ENCODE peak calls at places on chromosomes 3 and 15, in nine cellular contexts. V, T, M, R, H, Q, U, C and K are unnamed samples.

GRCh38 chr15:56950979-56951378 is 32.5 kb downstream of the TCF12 start:
- DNase-seq in V (peak; percentile 21), T (no peak), M (no peak), R (no peak), H (peak; percentile 56), Q (no peak), U (no peak), C (no peak), K (no peak)

GRCh38 chr3:117955196-117955595 is 1079.5 kb downstream of the IGSF11 start:
- DNase-seq in V (no peak), T (no peak), M (no peak), R (no peak), H (no peak), Q (no peak), U (no peak), C (no peak), K (no peak)

GRCh38 chr3:131903988-131904415 is 130.8 kb downstream of the CPNE4 start:
- DNase-seq in V (no peak), T (peak; percentile 71), M (no peak), R (no peak), H (no peak), Q (no peak), U (no peak), C (no peak), K (no peak)

GRCh38 chr3:113531826-113532697 is at the start of gene SIDT1:
- DNase-seq in V (peak; percentile 78), T (peak; percentile 48), M (peak; percentile 56), R (peak; percentile 54), H (peak; percentile 64), Q (no peak), U (peak; percentile 77), C (no peak), K (peak; percentile 58)

GRCh38 chr3:44130249-44130648 is 111.4 kb upstream of the TOPAZ1 start:
- DNase-seq in V (no peak), T (no peak), M (no peak), R (no peak), H (no peak), Q (no peak), U (peak; percentile 21), C (no peak), K (no peak)

GRCh38 chr3:171101982-171102610 is 75.6 kb upstream of the SLC2A2 start:
- DNase-seq in V (no peak), T (no peak), M (no peak), R (no peak), H (no peak), Q (no peak), U (no peak), C (no peak), K (no peak)

GRCh38 chr3:189457201-189457607 is 174.0 kb upstream of the TP63 start:
- DNase-seq in V (no peak), T (no peak), M (no peak), R (no peak), H (no peak), Q (no peak), U (no peak), C (no peak), K (no peak)

GRCh38 chr3:132561003-132561402 is 36.1 kb upstream of the ACKR4 start:
- DNase-seq in V (no peak), T (no peak), M (no peak), R (no peak), H (no peak), Q (no peak), U (no peak), C (no peak), K (no peak)

GRCh38 chr3:47250309-47251060 is 32.1 kb downstream of the KIF9 start:
- DNase-seq in V (peak; percentile 46), T (peak; percentile 41), M (no peak), R (peak; percentile 63), H (no peak), Q (peak; percentile 67), U (peak; percentile 15), C (no peak), K (no peak)

GRCh38 chr15:55823191-55823670 is 80.3 kb upstream of the PRTG start:
- DNase-seq in V (no peak), T (no peak), M (no peak), R (no peak), H (no peak), Q (no peak), U (no peak), C (no peak), K (no peak)

GRCh38 chr3:178079966-178080365 is 456.3 kb upstream of the KCNMB2 start:
- DNase-seq in V (no peak), T (no peak), M (no peak), R (no peak), H (no peak), Q (no peak), U (no peak), C (no peak), K (no peak)

GRCh38 chr3:171349392-171349791 is 110.8 kb downstream of the TNIK start:
- DNase-seq in V (no peak), T (no peak), M (no peak), R (no peak), H (no peak), Q (no peak), U (no peak), C (peak; percentile 2), K (no peak)

GRCh38 chr15:82126346-82126745 is 80.5 kb upstream of the MEX3B start:
- DNase-seq in V (no peak), T (no peak), M (no peak), R (no peak), H (no peak), Q (no peak), U (no peak), C (no peak), K (no peak)

GRCh38 chr3:182046365-182046764 is 334.6 kb downstream of the SOX2 start:
- DNase-seq in V (no peak), T (no peak), M (no peak), R (no peak), H (no peak), Q (no peak), U (no peak), C (no peak), K (no peak)

GRCh38 chr3:127535901-127536817 is 54.4 kb downstream of the TPRA1 start:
- DNase-seq in V (no peak), T (no peak), M (no peak), R (no peak), H (no peak), Q (no peak), U (no peak), C (no peak), K (no peak)

GRCh38 chr3:171393032-171393744 is 67.0 kb downstream of the TNIK start:
- DNase-seq in V (no peak), T (no peak), M (no peak), R (no peak), H (no peak), Q (no peak), U (no peak), C (no peak), K (no peak)

GRCh38 chr3:64224826-64225606 is at the start of gene PRICKLE2:
- DNase-seq in V (peak; percentile 14), T (peak; percentile 90), M (no peak), R (peak; percentile 46), H (peak; percentile 48), Q (no peak), U (peak; percentile 57), C (peak; percentile 58), K (no peak)

GRCh38 chr3:160448845-160449659 is 534 bp downstream of the TRIM59 start:
- DNase-seq in V (peak; percentile 75), T (peak; percentile 83), M (peak; percentile 17), R (no peak), H (no peak), Q (no peak), U (no peak), C (no peak), K (no peak)

GRCh38 chr3:160451602-160452001 is 2.0 kb upstream of the TRIM59 start:
- DNase-seq in V (no peak), T (no peak), M (no peak), R (no peak), H (no peak), Q (no peak), U (no peak), C (no peak), K (no peak)

GRCh38 chr3:160449660-160450598 is at the start of gene TRIM59:
- DNase-seq in V (peak; percentile 99), T (peak; percentile 97), M (peak; percentile 91), R (peak; percentile 97), H (peak; percentile 99), Q (peak; percentile 97), U (peak; percentile 96), C (peak; percentile 92), K (peak; percentile 92)

GRCh38 chr3:160447544-160447943 is 2.0 kb downstream of the TRIM59 start:
- DNase-seq in V (no peak), T (no peak), M (no peak), R (no peak), H (no peak), Q (no peak), U (no peak), C (no peak), K (no peak)

GRCh38 chr3:160450846-160451245 is 1.3 kb upstream of the TRIM59 start:
- DNase-seq in V (no peak), T (no peak), M (no peak), R (no peak), H (no peak), Q (no peak), U (no peak), C (no peak), K (no peak)
- TF ChIP-seq CTCF in V (no peak), T (no peak), M (no peak), R (no peak), H (no peak), Q (no peak), U (no peak), C (no peak), K (no peak)

DNA sequence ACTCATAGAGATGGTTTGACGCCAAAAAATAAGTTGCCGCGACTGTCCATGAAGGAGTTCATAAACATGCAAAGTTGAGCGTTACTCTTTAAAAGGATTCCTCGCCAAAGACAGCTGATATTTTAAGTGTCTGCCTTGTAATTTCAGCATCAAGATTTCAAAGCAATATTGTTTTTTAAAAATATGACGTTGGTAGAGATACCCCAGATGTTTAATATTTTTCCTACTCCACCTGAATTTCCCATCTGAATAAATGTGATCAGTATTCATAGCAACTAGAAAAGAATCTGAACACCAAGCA is 155.0 kb downstream of the TUSC7 start:
- DNase-seq in V (no peak), T (no peak), M (no peak), R (no peak), H (no peak), Q (no peak), U (no peak), C (no peak), K (no peak)
- TF ChIP-seq CTCF in V (no peak), T (no peak), M (no peak), R (no peak), H (no peak), Q (no peak), U (no peak), C (no peak), K (no peak)

GRCh38 chr3:161925749-161926360 is 429.2 kb downstream of the OTOL1 start:
- DNase-seq in V (no peak), T (peak; percentile 16), M (no peak), R (no peak), H (no peak), Q (no peak), U (no peak), C (no peak), K (no peak)
- TF ChIP-seq CTCF in V (peak; percentile 23), T (no peak), M (no peak), R (no peak), H (no peak), Q (no peak), U (no peak), C (peak; percentile 39), K (no peak)

DNA sequence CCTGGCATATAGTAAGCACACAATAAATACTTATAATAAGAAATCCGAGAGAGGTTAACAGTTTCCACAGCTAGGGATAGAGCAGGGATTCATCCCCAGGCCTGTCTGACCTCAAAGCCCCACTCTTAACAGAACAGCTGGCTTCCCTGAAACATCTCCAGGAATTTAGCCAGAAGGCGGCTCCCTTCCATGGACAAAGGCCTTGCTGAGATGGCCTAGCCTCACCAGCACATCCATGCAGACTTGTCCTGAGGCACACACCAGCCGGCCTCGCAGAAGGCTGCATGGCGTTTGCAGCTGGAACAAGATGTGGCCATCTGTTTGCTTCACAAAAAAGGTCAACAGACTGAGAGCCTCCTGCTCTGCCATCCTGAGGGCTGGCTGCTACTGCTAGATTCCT is 245.4 kb downstream of the SLCO3A1 start:
- DNase-seq in V (no peak), T (no peak), M (no peak), R (no peak), H (no peak), Q (no peak), U (no peak), C (no peak), K (no peak)
- TF ChIP-seq CTCF in V (no peak), T (no peak), M (no peak), R (no peak), H (no peak), Q (no peak), U (no peak), C (no peak), K (no peak)